ENCODE peak calls at places on chromosomes 5 and 9, in ten cellular contexts. A is A549; Z is WTC11; G is AG04449; K is C1 segment of cervical spinal cord; F is CD8-positive, alpha-beta memory T cell; H is dorsolateral prefrontal cortex; D is left ventricle myocardium inferior; O is D721Med; I is NCI-H226. X is an unnamed sample.

GRCh38 chr9:122445155-122445749 is 32.5 kb downstream of the OR1J1 start:
- DNase-seq in H (no peak), I (peak; percentile 7), O (no peak), A (no peak), F (no peak), Z (no peak), G (peak; percentile 47), K (no peak), D (no peak), X (no peak)

GRCh38 chr5:133401731-133402347 is 210.5 kb downstream of the FSTL4 start:
- DNase-seq in H (no peak), G (no peak), A (no peak), F (no peak), O (no peak), I (no peak), K (no peak), D (no peak), Z (no peak), X (no peak)

GRCh38 chr9:14935917-14936316 is 25.7 kb upstream of the FREM1 start:
- DNase-seq in Z (no peak), A (no peak), F (no peak), G (no peak), D (no peak), I (no peak), O (no peak), H (no peak), K (no peak), X (no peak)

GRCh38 chr9:128493424-128493823 is 11.1 kb upstream of the GLE1 start:
- DNase-seq in A (no peak), O (peak; percentile 67), Z (no peak), F (no peak), H (no peak), K (no peak), G (no peak), D (no peak), I (no peak), X (no peak)

GRCh38 chr5:17169507-17169906 is 47.9 kb upstream of the BASP1 start:
- DNase-seq in H (no peak), O (no peak), F (no peak), K (no peak), G (no peak), D (no peak), A (no peak), I (peak; percentile 55), Z (no peak), X (no peak)

GRCh38 chr9:136693490-136694162 is 6.4 kb upstream of the AGPAT2 start:
- DNase-seq in K (no peak), G (no peak), O (no peak), H (no peak), I (peak; percentile 73), D (no peak), A (peak; percentile 95), Z (no peak), F (no peak), X (peak; percentile 94)

GRCh38 chr5:125870271-125870670 is 552.9 kb upstream of the GRAMD2B start:
- DNase-seq in F (no peak), G (no peak), H (no peak), I (no peak), K (no peak), O (peak; percentile 9), D (no peak), Z (no peak), A (no peak), X (no peak)

GRCh38 chr9:71005456-71005855 is 116.0 kb downstream of the TRPM3 start:
- DNase-seq in G (no peak), F (no peak), I (no peak), D (no peak), K (no peak), O (no peak), Z (no peak), A (no peak), H (no peak), X (no peak)

GRCh38 chr5:173341911-173342535 is 13.8 kb upstream of the STC2 start:
- DNase-seq in G (no peak), Z (no peak), O (no peak), K (no peak), A (no peak), H (no peak), I (no peak), D (no peak), F (no peak), X (no peak)

GRCh38 chr5:62690421-62690820 is 111.8 kb downstream of the LRRC70 start:
- DNase-seq in A (no peak), Z (no peak), F (no peak), G (no peak), K (no peak), H (no peak), I (no peak), O (no peak), D (no peak), X (peak; percentile 72)

GRCh38 chr5:111976705-111977104 is 219.7 kb upstream of the NREP start:
- DNase-seq in I (no peak), G (no peak), A (no peak), H (no peak), Z (no peak), D (no peak), F (no peak), K (no peak), O (no peak), X (no peak)

GRCh38 chr9:69107801-69108200 is 66.3 kb upstream of the TJP2 start:
- DNase-seq in H (no peak), F (no peak), G (no peak), I (no peak), O (no peak), Z (no peak), A (no peak), K (no peak), D (no peak), X (no peak)

GRCh38 chr5:73122875-73123810 is 2.8 kb downstream of the TMEM171 start:
- DNase-seq in I (peak; percentile 42), K (no peak), D (no peak), A (no peak), G (peak; percentile 44), Z (peak; percentile 49), H (no peak), O (no peak), F (no peak), X (no peak)

GRCh38 chr9:78408388-78408787 is 111.5 kb downstream of the PSAT1 start:
- DNase-seq in A (no peak), Z (no peak), I (no peak), D (no peak), K (no peak), H (no peak), F (no peak), G (no peak), O (no peak), X (no peak)

GRCh38 chr9:129252937-129253819 is 75.1 kb upstream of the IER5L start:
- DNase-seq in G (no peak), O (no peak), H (peak; percentile 67), F (no peak), A (no peak), I (no peak), D (peak; percentile 44), Z (no peak), K (peak; percentile 40), X (no peak)

GRCh38 chr9:2824054-2824453 is 19.8 kb downstream of the PUM3 start:
- DNase-seq in O (no peak), F (no peak), I (no peak), G (no peak), A (no peak), Z (no peak), D (no peak), K (no peak), H (no peak), X (no peak)

GRCh38 chr9:88388203-88388885 is at the start of gene SPIN1:
- DNase-seq in D (peak; percentile 80), O (peak; percentile 64), G (no peak), A (peak; percentile 77), K (peak; percentile 88), F (peak; percentile 83), H (peak; percentile 33), Z (peak; percentile 80), I (peak; percentile 55), X (peak; percentile 84)

GRCh38 chr9:69542048-69542447 is 130.1 kb downstream of the APBA1 start:
- DNase-seq in F (no peak), D (no peak), I (no peak), H (no peak), A (no peak), O (no peak), K (no peak), G (no peak), Z (no peak), X (no peak)

GRCh38 chr9:114681594-114682332 is at the start of gene TEX48:
- DNase-seq in K (peak; percentile 21), F (peak; percentile 64), H (peak; percentile 53), Z (peak; percentile 75), A (peak; percentile 66), I (no peak), D (no peak), O (no peak), G (no peak), X (peak; percentile 76)

GRCh38 chr9:17630531-17630949 is 51.7 kb downstream of the SH3GL2 start:
- DNase-seq in F (no peak), Z (no peak), A (no peak), O (no peak), I (no peak), D (no peak), H (no peak), G (no peak), K (no peak), X (no peak)

GRCh38 chr5:89733772-89734171 is 675.8 kb downstream of the CETN3 start:
- DNase-seq in D (no peak), O (no peak), Z (no peak), K (no peak), I (no peak), H (no peak), A (no peak), F (no peak), G (no peak), X (no peak)

GRCh38 chr5:137561572-137561971 is 62.4 kb upstream of the SPOCK1 start:
- DNase-seq in O (no peak), D (no peak), A (no peak), K (no peak), I (peak; percentile 30), H (no peak), Z (no peak), G (no peak), F (no peak), X (no peak)

GRCh38 chr9:38026021-38026809 is 42.8 kb downstream of the SHB start:
- DNase-seq in K (no peak), F (no peak), I (peak; percentile 80), G (peak; percentile 93), H (no peak), O (no peak), A (peak; percentile 62), Z (no peak), D (no peak), X (no peak)

GRCh38 chr5:114249838-114250237 is 112.0 kb upstream of the KCNN2 start:
- DNase-seq in O (no peak), D (no peak), F (no peak), G (peak; percentile 92), A (no peak), Z (no peak), H (no peak), K (no peak), I (no peak), X (no peak)

GRCh38 chr9:91799113-91799735 is 150.8 kb downstream of the ROR2 start:
- DNase-seq in O (no peak), F (no peak), G (no peak), Z (no peak), H (no peak), K (no peak), D (no peak), A (no peak), I (no peak), X (no peak)

GRCh38 chr9:133701321-133701980 is 36.7 kb downstream of the SARDH start:
- DNase-seq in Z (peak; percentile 6), H (peak; percentile 55), I (no peak), K (peak; percentile 39), F (peak; percentile 44), G (no peak), D (no peak), O (no peak), A (no peak), X (no peak)

GRCh38 chr5:149363936-149364335 is 6.1 kb downstream of the PCYOX1L start:
- DNase-seq in H (no peak), I (no peak), Z (no peak), G (no peak), D (no peak), O (no peak), K (no peak), F (no peak), A (no peak), X (no peak)

GRCh38 chr5:633521-633955 is 21.4 kb downstream of the CEP72 start:
- DNase-seq in Z (no peak), F (no peak), I (no peak), A (no peak), O (no peak), K (no peak), D (no peak), G (no peak), H (no peak), X (peak; percentile 24)